ENCODE peak calls at places on chromosomes 7 and 10, in six cellular contexts. One of them, this sample, is unnamed.

GRCh38 chr7:65251851-65252620 is 121.6 kb upstream of the ZNF92 start:
- DNase-seq in CD8-positive, alpha-beta memory T cell: no peak
- DNase-seq in stimulated activated CD8-positive, alpha-beta memory T cell treated with anti-CD3 and anti-CD28 coated beads, Interleukin-2, amount 100 ng/mL, for 1 hour: no peak
- DNase-seq in sigmoid colon: peak; percentile 61
- DNase-seq in substantia nigra: no peak
- DNase-seq in type B pancreatic cell: peak; percentile 79
- DNase-seq in this sample: peak; percentile 80

GRCh38 chr7:105675873-105676484 is 94.7 kb upstream of the EFCAB10 start:
- DNase-seq in CD8-positive, alpha-beta memory T cell: peak; percentile 75
- DNase-seq in stimulated activated CD8-positive, alpha-beta memory T cell treated with anti-CD3 and anti-CD28 coated beads, Interleukin-2, amount 100 ng/mL, for 1 hour: peak; percentile 28
- DNase-seq in substantia nigra: no peak
- DNase-seq in sigmoid colon: no peak
- DNase-seq in type B pancreatic cell: no peak
- DNase-seq in this sample: no peak

GRCh38 chr10:88583584-88583957 is 453 bp upstream of the RNLS start:
- DNase-seq in CD8-positive, alpha-beta memory T cell: no peak
- DNase-seq in sigmoid colon: no peak
- DNase-seq in substantia nigra: no peak
- DNase-seq in type B pancreatic cell: no peak
- DNase-seq in stimulated activated CD8-positive, alpha-beta memory T cell treated with anti-CD3 and anti-CD28 coated beads, Interleukin-2, amount 100 ng/mL, for 1 hour: no peak
- DNase-seq in this sample: no peak

GRCh38 chr10:130188195-130189175 is 52.3 kb downstream of the GLRX3 start:
- DNase-seq in type B pancreatic cell: no peak
- DNase-seq in sigmoid colon: no peak
- DNase-seq in substantia nigra: no peak
- DNase-seq in stimulated activated CD8-positive, alpha-beta memory T cell treated with anti-CD3 and anti-CD28 coated beads, Interleukin-2, amount 100 ng/mL, for 1 hour: no peak
- DNase-seq in CD8-positive, alpha-beta memory T cell: no peak
- DNase-seq in this sample: no peak

GRCh38 chr10:3567291-3567963 is 217.6 kb downstream of the KLF6 start:
- DNase-seq in CD8-positive, alpha-beta memory T cell: no peak
- DNase-seq in stimulated activated CD8-positive, alpha-beta memory T cell treated with anti-CD3 and anti-CD28 coated beads, Interleukin-2, amount 100 ng/mL, for 1 hour: no peak
- DNase-seq in substantia nigra: no peak
- DNase-seq in type B pancreatic cell: no peak
- DNase-seq in sigmoid colon: no peak
- DNase-seq in this sample: no peak

GRCh38 chr7:66150471-66150870 is 35.8 kb downstream of the CRCP start:
- DNase-seq in sigmoid colon: peak; percentile 80
- DNase-seq in substantia nigra: no peak
- DNase-seq in CD8-positive, alpha-beta memory T cell: no peak
- DNase-seq in stimulated activated CD8-positive, alpha-beta memory T cell treated with anti-CD3 and anti-CD28 coated beads, Interleukin-2, amount 100 ng/mL, for 1 hour: no peak
- DNase-seq in type B pancreatic cell: no peak
- DNase-seq in this sample: peak; percentile 91

GRCh38 chr7:40455485-40455884 is 320.7 kb downstream of the SUGCT start:
- DNase-seq in stimulated activated CD8-positive, alpha-beta memory T cell treated with anti-CD3 and anti-CD28 coated beads, Interleukin-2, amount 100 ng/mL, for 1 hour: no peak
- DNase-seq in type B pancreatic cell: no peak
- DNase-seq in substantia nigra: no peak
- DNase-seq in CD8-positive, alpha-beta memory T cell: no peak
- DNase-seq in sigmoid colon: no peak
- DNase-seq in this sample: peak; percentile 78

GRCh38 chr10:103668351-103669242 is 175.1 kb downstream of the NEURL1 start:
- DNase-seq in type B pancreatic cell: no peak
- DNase-seq in CD8-positive, alpha-beta memory T cell: no peak
- DNase-seq in stimulated activated CD8-positive, alpha-beta memory T cell treated with anti-CD3 and anti-CD28 coated beads, Interleukin-2, amount 100 ng/mL, for 1 hour: no peak
- DNase-seq in sigmoid colon: peak; percentile 91
- DNase-seq in substantia nigra: no peak
- DNase-seq in this sample: no peak

GRCh38 chr7:23618241-23618640 is 21.1 kb downstream of the CCDC126 start:
- DNase-seq in substantia nigra: no peak
- DNase-seq in sigmoid colon: no peak
- DNase-seq in type B pancreatic cell: no peak
- DNase-seq in CD8-positive, alpha-beta memory T cell: no peak
- DNase-seq in stimulated activated CD8-positive, alpha-beta memory T cell treated with anti-CD3 and anti-CD28 coated beads, Interleukin-2, amount 100 ng/mL, for 1 hour: no peak
- DNase-seq in this sample: no peak

GRCh38 chr7:964401-965231 is 10.1 kb upstream of the ADAP1 start:
- DNase-seq in sigmoid colon: peak; percentile 91
- DNase-seq in stimulated activated CD8-positive, alpha-beta memory T cell treated with anti-CD3 and anti-CD28 coated beads, Interleukin-2, amount 100 ng/mL, for 1 hour: no peak
- DNase-seq in substantia nigra: no peak
- DNase-seq in type B pancreatic cell: no peak
- DNase-seq in CD8-positive, alpha-beta memory T cell: no peak
- DNase-seq in this sample: peak; percentile 58

GRCh38 chr7:157414702-157415096 is 77.9 kb downstream of the DNAJB6 start:
- DNase-seq in CD8-positive, alpha-beta memory T cell: no peak
- DNase-seq in substantia nigra: no peak
- DNase-seq in stimulated activated CD8-positive, alpha-beta memory T cell treated with anti-CD3 and anti-CD28 coated beads, Interleukin-2, amount 100 ng/mL, for 1 hour: no peak
- DNase-seq in sigmoid colon: no peak
- DNase-seq in type B pancreatic cell: no peak
- DNase-seq in this sample: no peak

GRCh38 chr10:96346295-96346694 is 12.5 kb downstream of the OPALIN start:
- DNase-seq in CD8-positive, alpha-beta memory T cell: no peak
- DNase-seq in type B pancreatic cell: no peak
- DNase-seq in sigmoid colon: no peak
- DNase-seq in stimulated activated CD8-positive, alpha-beta memory T cell treated with anti-CD3 and anti-CD28 coated beads, Interleukin-2, amount 100 ng/mL, for 1 hour: no peak
- DNase-seq in substantia nigra: no peak
- DNase-seq in this sample: no peak

GRCh38 chr7:21412291-21412896 is 15.5 kb upstream of the SP4 start:
- DNase-seq in CD8-positive, alpha-beta memory T cell: no peak
- DNase-seq in stimulated activated CD8-positive, alpha-beta memory T cell treated with anti-CD3 and anti-CD28 coated beads, Interleukin-2, amount 100 ng/mL, for 1 hour: no peak
- DNase-seq in substantia nigra: no peak
- DNase-seq in type B pancreatic cell: no peak
- DNase-seq in sigmoid colon: no peak
- DNase-seq in this sample: no peak

GRCh38 chr10:78581133-78581694 is 487.6 kb upstream of the ZMIZ1 start:
- DNase-seq in type B pancreatic cell: no peak
- DNase-seq in stimulated activated CD8-positive, alpha-beta memory T cell treated with anti-CD3 and anti-CD28 coated beads, Interleukin-2, amount 100 ng/mL, for 1 hour: no peak
- DNase-seq in substantia nigra: no peak
- DNase-seq in CD8-positive, alpha-beta memory T cell: no peak
- DNase-seq in sigmoid colon: no peak
- DNase-seq in this sample: no peak

GRCh38 chr10:75276029-75276872 is 40.5 kb upstream of the COMTD1 start:
- DNase-seq in CD8-positive, alpha-beta memory T cell: no peak
- DNase-seq in substantia nigra: no peak
- DNase-seq in type B pancreatic cell: no peak
- DNase-seq in sigmoid colon: peak; percentile 53
- DNase-seq in stimulated activated CD8-positive, alpha-beta memory T cell treated with anti-CD3 and anti-CD28 coated beads, Interleukin-2, amount 100 ng/mL, for 1 hour: no peak
- DNase-seq in this sample: no peak

GRCh38 chr7:77933394-77933793 is 134.8 kb downstream of the PHTF2 start:
- DNase-seq in CD8-positive, alpha-beta memory T cell: no peak
- DNase-seq in substantia nigra: no peak
- DNase-seq in stimulated activated CD8-positive, alpha-beta memory T cell treated with anti-CD3 and anti-CD28 coated beads, Interleukin-2, amount 100 ng/mL, for 1 hour: no peak
- DNase-seq in sigmoid colon: no peak
- DNase-seq in type B pancreatic cell: no peak
- DNase-seq in this sample: no peak

GRCh38 chr10:69883256-69883655 is 81.5 kb downstream of the COL13A1 start:
- DNase-seq in sigmoid colon: no peak
- DNase-seq in CD8-positive, alpha-beta memory T cell: no peak
- DNase-seq in stimulated activated CD8-positive, alpha-beta memory T cell treated with anti-CD3 and anti-CD28 coated beads, Interleukin-2, amount 100 ng/mL, for 1 hour: no peak
- DNase-seq in substantia nigra: no peak
- DNase-seq in type B pancreatic cell: no peak
- DNase-seq in this sample: no peak

GRCh38 chr10:79904671-79905321 is 44.1 kb downstream of the SFTPD start:
- DNase-seq in substantia nigra: no peak
- DNase-seq in stimulated activated CD8-positive, alpha-beta memory T cell treated with anti-CD3 and anti-CD28 coated beads, Interleukin-2, amount 100 ng/mL, for 1 hour: peak; percentile 10
- DNase-seq in type B pancreatic cell: no peak
- DNase-seq in CD8-positive, alpha-beta memory T cell: peak; percentile 20
- DNase-seq in sigmoid colon: peak; percentile 84
- DNase-seq in this sample: peak; percentile 72

GRCh38 chr7:100257017-100257416 is 37.3 kb downstream of the PVRIG start:
- DNase-seq in sigmoid colon: no peak
- DNase-seq in type B pancreatic cell: no peak
- DNase-seq in substantia nigra: no peak
- DNase-seq in stimulated activated CD8-positive, alpha-beta memory T cell treated with anti-CD3 and anti-CD28 coated beads, Interleukin-2, amount 100 ng/mL, for 1 hour: no peak
- DNase-seq in CD8-positive, alpha-beta memory T cell: no peak
- DNase-seq in this sample: no peak

GRCh38 chr10:132585732-132586722 is 48.4 kb downstream of the INPP5A start:
- DNase-seq in type B pancreatic cell: no peak
- DNase-seq in CD8-positive, alpha-beta memory T cell: no peak
- DNase-seq in substantia nigra: no peak
- DNase-seq in stimulated activated CD8-positive, alpha-beta memory T cell treated with anti-CD3 and anti-CD28 coated beads, Interleukin-2, amount 100 ng/mL, for 1 hour: no peak
- DNase-seq in sigmoid colon: peak; percentile 79
- DNase-seq in this sample: no peak

GRCh38 chr7:21113609-21114416 is 314.1 kb upstream of the SP4 start:
- DNase-seq in sigmoid colon: no peak
- DNase-seq in CD8-positive, alpha-beta memory T cell: no peak
- DNase-seq in type B pancreatic cell: no peak
- DNase-seq in substantia nigra: no peak
- DNase-seq in stimulated activated CD8-positive, alpha-beta memory T cell treated with anti-CD3 and anti-CD28 coated beads, Interleukin-2, amount 100 ng/mL, for 1 hour: no peak
- DNase-seq in this sample: no peak

GRCh38 chr10:61136151-61136550 is 192.2 kb upstream of the RHOBTB1 start:
- DNase-seq in substantia nigra: no peak
- DNase-seq in CD8-positive, alpha-beta memory T cell: no peak
- DNase-seq in type B pancreatic cell: no peak
- DNase-seq in sigmoid colon: no peak
- DNase-seq in stimulated activated CD8-positive, alpha-beta memory T cell treated with anti-CD3 and anti-CD28 coated beads, Interleukin-2, amount 100 ng/mL, for 1 hour: no peak
- DNase-seq in this sample: peak; percentile 11

GRCh38 chr7:99848420-99849216 is 20.8 kb downstream of the CYP3A43 start:
- DNase-seq in substantia nigra: no peak
- DNase-seq in CD8-positive, alpha-beta memory T cell: no peak
- DNase-seq in stimulated activated CD8-positive, alpha-beta memory T cell treated with anti-CD3 and anti-CD28 coated beads, Interleukin-2, amount 100 ng/mL, for 1 hour: no peak
- DNase-seq in sigmoid colon: no peak
- DNase-seq in type B pancreatic cell: no peak
- DNase-seq in this sample: no peak

GRCh38 chr7:95636140-95636539 is 39.8 kb upstream of the PDK4 start:
- DNase-seq in type B pancreatic cell: no peak
- DNase-seq in CD8-positive, alpha-beta memory T cell: no peak
- DNase-seq in stimulated activated CD8-positive, alpha-beta memory T cell treated with anti-CD3 and anti-CD28 coated beads, Interleukin-2, amount 100 ng/mL, for 1 hour: no peak
- DNase-seq in sigmoid colon: no peak
- DNase-seq in substantia nigra: no peak
- DNase-seq in this sample: no peak

GRCh38 chr7:80967536-80968297 is 48.9 kb upstream of the SEMA3C start:
- DNase-seq in sigmoid colon: no peak
- DNase-seq in stimulated activated CD8-positive, alpha-beta memory T cell treated with anti-CD3 and anti-CD28 coated beads, Interleukin-2, amount 100 ng/mL, for 1 hour: no peak
- DNase-seq in CD8-positive, alpha-beta memory T cell: no peak
- DNase-seq in type B pancreatic cell: no peak
- DNase-seq in substantia nigra: no peak
- DNase-seq in this sample: no peak

GRCh38 chr7:3606436-3606835 is 305.4 kb downstream of the SDK1 start:
- DNase-seq in substantia nigra: no peak
- DNase-seq in sigmoid colon: no peak
- DNase-seq in CD8-positive, alpha-beta memory T cell: no peak
- DNase-seq in type B pancreatic cell: no peak
- DNase-seq in stimulated activated CD8-positive, alpha-beta memory T cell treated with anti-CD3 and anti-CD28 coated beads, Interleukin-2, amount 100 ng/mL, for 1 hour: no peak
- DNase-seq in this sample: no peak

GRCh38 chr10:47165168-47165710 is 134.8 kb upstream of the GDF10 start:
- DNase-seq in substantia nigra: no peak
- DNase-seq in CD8-positive, alpha-beta memory T cell: no peak
- DNase-seq in sigmoid colon: no peak
- DNase-seq in stimulated activated CD8-positive, alpha-beta memory T cell treated with anti-CD3 and anti-CD28 coated beads, Interleukin-2, amount 100 ng/mL, for 1 hour: no peak
- DNase-seq in type B pancreatic cell: peak; percentile 64
- DNase-seq in this sample: no peak

GRCh38 chr7:127504715-127505114 is 80.7 kb downstream of the GCC1 start:
- DNase-seq in type B pancreatic cell: no peak
- DNase-seq in stimulated activated CD8-positive, alpha-beta memory T cell treated with anti-CD3 and anti-CD28 coated beads, Interleukin-2, amount 100 ng/mL, for 1 hour: no peak
- DNase-seq in substantia nigra: no peak
- DNase-seq in sigmoid colon: no peak
- DNase-seq in CD8-positive, alpha-beta memory T cell: no peak
- DNase-seq in this sample: peak; percentile 23

GRCh38 chr10:90579602-90580242 is 278.1 kb downstream of the HTR7 start:
- DNase-seq in sigmoid colon: no peak
- DNase-seq in stimulated activated CD8-positive, alpha-beta memory T cell treated with anti-CD3 and anti-CD28 coated beads, Interleukin-2, amount 100 ng/mL, for 1 hour: no peak
- DNase-seq in type B pancreatic cell: no peak
- DNase-seq in CD8-positive, alpha-beta memory T cell: no peak
- DNase-seq in substantia nigra: no peak
- DNase-seq in this sample: peak; percentile 64

GRCh38 chr7:76048668-76048988 is 722 bp downstream of the MDH2 start:
- DNase-seq in sigmoid colon: no peak
- DNase-seq in substantia nigra: no peak
- DNase-seq in stimulated activated CD8-positive, alpha-beta memory T cell treated with anti-CD3 and anti-CD28 coated beads, Interleukin-2, amount 100 ng/mL, for 1 hour: no peak
- DNase-seq in CD8-positive, alpha-beta memory T cell: no peak
- DNase-seq in type B pancreatic cell: no peak
- DNase-seq in this sample: peak; percentile 75

GRCh38 chr7:107661865-107662379 is 1.3 kb downstream of the SLC26A4 start:
- DNase-seq in CD8-positive, alpha-beta memory T cell: no peak
- DNase-seq in sigmoid colon: no peak
- DNase-seq in stimulated activated CD8-positive, alpha-beta memory T cell treated with anti-CD3 and anti-CD28 coated beads, Interleukin-2, amount 100 ng/mL, for 1 hour: no peak
- DNase-seq in substantia nigra: no peak
- DNase-seq in type B pancreatic cell: no peak
- DNase-seq in this sample: no peak

GRCh38 chr10:43869669-43870322 is 221.1 kb upstream of the ZNF32 start:
- DNase-seq in type B pancreatic cell: no peak
- DNase-seq in sigmoid colon: no peak
- DNase-seq in CD8-positive, alpha-beta memory T cell: no peak
- DNase-seq in substantia nigra: no peak
- DNase-seq in stimulated activated CD8-positive, alpha-beta memory T cell treated with anti-CD3 and anti-CD28 coated beads, Interleukin-2, amount 100 ng/mL, for 1 hour: no peak
- DNase-seq in this sample: no peak

GRCh38 chr7:7554647-7555575 is 11.8 kb upstream of the MIOS start:
- DNase-seq in sigmoid colon: no peak
- DNase-seq in type B pancreatic cell: no peak
- DNase-seq in CD8-positive, alpha-beta memory T cell: no peak
- DNase-seq in stimulated activated CD8-positive, alpha-beta memory T cell treated with anti-CD3 and anti-CD28 coated beads, Interleukin-2, amount 100 ng/mL, for 1 hour: no peak
- DNase-seq in substantia nigra: no peak
- DNase-seq in this sample: no peak

GRCh38 chr7:22280031-22280430 is 76.9 kb downstream of the RAPGEF5 start:
- DNase-seq in sigmoid colon: no peak
- DNase-seq in type B pancreatic cell: no peak
- DNase-seq in substantia nigra: no peak
- DNase-seq in stimulated activated CD8-positive, alpha-beta memory T cell treated with anti-CD3 and anti-CD28 coated beads, Interleukin-2, amount 100 ng/mL, for 1 hour: no peak
- DNase-seq in CD8-positive, alpha-beta memory T cell: no peak
- DNase-seq in this sample: no peak

GRCh38 chr7:5456420-5456819 is 32.8 kb upstream of the TNRC18 start:
- DNase-seq in substantia nigra: no peak
- DNase-seq in stimulated activated CD8-positive, alpha-beta memory T cell treated with anti-CD3 and anti-CD28 coated beads, Interleukin-2, amount 100 ng/mL, for 1 hour: no peak
- DNase-seq in CD8-positive, alpha-beta memory T cell: no peak
- DNase-seq in type B pancreatic cell: no peak
- DNase-seq in sigmoid colon: no peak
- DNase-seq in this sample: no peak

GRCh38 chr7:124915242-124915641 is 14.4 kb downstream of the POT1 start:
- DNase-seq in type B pancreatic cell: no peak
- DNase-seq in stimulated activated CD8-positive, alpha-beta memory T cell treated with anti-CD3 and anti-CD28 coated beads, Interleukin-2, amount 100 ng/mL, for 1 hour: no peak
- DNase-seq in CD8-positive, alpha-beta memory T cell: no peak
- DNase-seq in sigmoid colon: no peak
- DNase-seq in substantia nigra: no peak
- DNase-seq in this sample: no peak

GRCh38 chr10:79084012-79084971 is 15.5 kb downstream of the ZMIZ1 start:
- DNase-seq in substantia nigra: no peak
- DNase-seq in CD8-positive, alpha-beta memory T cell: no peak
- DNase-seq in type B pancreatic cell: no peak
- DNase-seq in sigmoid colon: peak; percentile 98
- DNase-seq in stimulated activated CD8-positive, alpha-beta memory T cell treated with anti-CD3 and anti-CD28 coated beads, Interleukin-2, amount 100 ng/mL, for 1 hour: no peak
- DNase-seq in this sample: no peak

GRCh38 chr10:43037942-43038782 is 38.7 kb upstream of the RET start:
- DNase-seq in stimulated activated CD8-positive, alpha-beta memory T cell treated with anti-CD3 and anti-CD28 coated beads, Interleukin-2, amount 100 ng/mL, for 1 hour: no peak
- DNase-seq in substantia nigra: no peak
- DNase-seq in CD8-positive, alpha-beta memory T cell: no peak
- DNase-seq in sigmoid colon: peak; percentile 42
- DNase-seq in type B pancreatic cell: no peak
- DNase-seq in this sample: no peak

GRCh38 chr10:8392216-8392615 is 337.7 kb downstream of the GATA3 start:
- DNase-seq in sigmoid colon: no peak
- DNase-seq in CD8-positive, alpha-beta memory T cell: no peak
- DNase-seq in type B pancreatic cell: no peak
- DNase-seq in stimulated activated CD8-positive, alpha-beta memory T cell treated with anti-CD3 and anti-CD28 coated beads, Interleukin-2, amount 100 ng/mL, for 1 hour: no peak
- DNase-seq in substantia nigra: no peak
- DNase-seq in this sample: peak; percentile 37